ENCODE peak calls at places on chromosomes 6 and 20, in five cellular contexts. A, N, Y, G and H are unnamed samples.
A peak's percentile ranks its signal among the peaks of the same experiment; 100 is the strongest.

GRCh38 chr6:88952065-88952704 is 11.2 kb downstream of the RNGTT start:
- DNase-seq in A (peak; percentile 14), N (no peak), Y (peak; percentile 8), G (no peak), H (no peak)

GRCh38 chr6:78436335-78436734 is 431.0 kb upstream of the IRAK1BP1 start:
- DNase-seq in A (peak; percentile 54), N (no peak), Y (peak; percentile 64), G (no peak), H (no peak)

GRCh38 chr6:148203281-148203925 is 139.2 kb upstream of the SASH1 start:
- DNase-seq in N (no peak), Y (no peak), A (peak; percentile 62), G (no peak), H (no peak)

GRCh38 chr20:58138395-58138794 is 90.1 kb downstream of the ANKRD60 start:
- DNase-seq in Y (no peak), G (no peak), A (no peak), N (no peak), H (no peak)

GRCh38 chr20:32603046-32603726 is 18.1 kb upstream of the NOL4L start:
- DNase-seq in A (no peak), G (no peak), Y (no peak), N (no peak), H (no peak)

GRCh38 chr6:126530777-126531176 is 190.9 kb downstream of the CENPW start:
- DNase-seq in Y (no peak), G (no peak), N (no peak), A (no peak), H (no peak)

GRCh38 chr6:40816601-40817000 is 222.4 kb downstream of the UNC5CL start:
- DNase-seq in A (no peak), G (no peak), Y (no peak), N (no peak), H (no peak)

GRCh38 chr20:40979247-40979646 is 49.4 kb upstream of the TOP1 start:
- DNase-seq in A (no peak), Y (no peak), G (no peak), N (no peak), H (no peak)

GRCh38 chr6:83615025-83615999 is 93.6 kb downstream of the SNAP91 start:
- DNase-seq in Y (peak; percentile 43), N (peak; percentile 35), A (peak; percentile 65), G (no peak), H (no peak)

GRCh38 chr6:657743-658142 is 843 bp upstream of the HUS1B start:
- DNase-seq in Y (no peak), A (no peak), N (no peak), G (no peak), H (no peak)

GRCh38 chr6:56863366-56863765 is 91.5 kb upstream of the BEND6 start:
- DNase-seq in A (peak; percentile 74), Y (peak; percentile 81), N (no peak), G (no peak), H (no peak)

GRCh38 chr6:108561742-108562502 is 1.2 kb downstream of the FOXO3 start:
- DNase-seq in N (peak; percentile 26), Y (peak; percentile 37), A (peak; percentile 63), G (peak; percentile 31), H (peak; percentile 37)

GRCh38 chr6:82363368-82364086 is at the start of gene TPBG:
- DNase-seq in N (peak; percentile 81), Y (peak; percentile 86), A (peak; percentile 87), G (peak; percentile 42), H (peak; percentile 58)

GRCh38 chr6:111573892-111574800 is 31.5 kb downstream of the TRAF3IP2 start:
- DNase-seq in Y (peak; percentile 82), G (no peak), N (no peak), A (peak; percentile 95), H (no peak)

GRCh38 chr6:90131614-90132423 is 164.8 kb downstream of the BACH2 start:
- DNase-seq in A (peak; percentile 92), N (no peak), G (peak; percentile 44), Y (no peak), H (no peak)

GRCh38 chr6:37566209-37566859 is 66.6 kb upstream of the CCDC167 start:
- DNase-seq in G (peak; percentile 47), Y (peak; percentile 29), N (peak; percentile 80), A (peak; percentile 70), H (peak; percentile 50)

GRCh38 chr6:72084992-72085569 is 198.7 kb downstream of the RIMS1 start:
- DNase-seq in G (no peak), A (peak; percentile 46), Y (peak; percentile 27), N (peak; percentile 15), H (no peak)

GRCh38 chr6:44662461-44663121 is 275.1 kb downstream of the CDC5L start:
- DNase-seq in Y (no peak), N (peak; percentile 85), A (no peak), G (no peak), H (no peak)

GRCh38 chr6:129523814-129524213 is 186.2 kb downstream of the ARHGAP18 start:
- DNase-seq in A (no peak), Y (no peak), N (no peak), G (no peak), H (no peak)

GRCh38 chr6:135537782-135538301 is 40.3 kb upstream of the AHI1 start:
- DNase-seq in Y (peak; percentile 86), A (peak; percentile 89), G (no peak), N (no peak), H (no peak)

GRCh38 chr20:58131581-58132142 is 96.8 kb downstream of the ANKRD60 start:
- DNase-seq in N (no peak), Y (peak; percentile 46), A (peak; percentile 75), G (no peak), H (no peak)

GRCh38 chr6:1705183-1705582 is 95.5 kb downstream of the FOXC1 start:
- DNase-seq in Y (no peak), G (no peak), N (no peak), A (no peak), H (no peak)

GRCh38 chr6:160750276-160750689 is 48.2 kb downstream of the PLG start:
- DNase-seq in N (peak; percentile 29), Y (peak; percentile 44), G (no peak), A (peak; percentile 43), H (no peak)

DNA sequence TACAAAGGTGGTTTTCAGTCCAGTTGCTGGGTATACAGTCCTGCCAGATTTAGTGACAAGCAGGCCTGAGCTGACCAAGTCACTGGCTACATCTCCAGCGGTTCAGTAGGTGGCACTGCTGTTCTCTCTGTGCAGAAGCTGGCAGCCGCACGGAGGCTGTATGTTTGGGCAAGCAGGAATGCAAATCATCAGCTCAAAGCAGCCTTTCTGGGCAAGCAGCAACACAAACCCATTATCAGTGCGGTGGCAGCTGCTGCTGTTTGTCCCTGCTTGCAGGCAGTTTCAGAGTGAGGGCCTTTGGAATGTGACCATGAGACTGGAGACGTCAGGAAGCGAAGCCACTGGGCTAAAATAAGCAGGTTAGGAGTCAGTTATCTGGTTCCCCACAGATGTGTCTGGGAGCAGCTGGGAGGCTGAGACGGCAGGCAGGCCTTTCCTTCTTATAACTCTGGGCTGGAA is 72.5 kb downstream of the TXLNB start:
- DNase-seq in A (peak; percentile 94), Y (peak; percentile 93), N (peak; percentile 70), G (peak; percentile 79), H (peak; percentile 79)
- H3K4me3 ChIP-seq in A (no peak overlapping the region), Y (no peak overlapping the region), N (no peak overlapping the region), G (no peak overlapping the region), H (no peak overlapping the region)

GRCh38 chr6:63637865-63638445 is 2.4 kb downstream of the PHF3 start:
- DNase-seq in Y (no peak), A (peak; percentile 40), N (no peak), G (no peak), H (no peak)
- H3K4me3 ChIP-seq in Y (peak overlapping the region; percentile 81), A (peak overlapping the region; percentile 80), N (no peak overlapping the region), G (peak overlapping the region; percentile 99), H (no peak overlapping the region)

DNA sequence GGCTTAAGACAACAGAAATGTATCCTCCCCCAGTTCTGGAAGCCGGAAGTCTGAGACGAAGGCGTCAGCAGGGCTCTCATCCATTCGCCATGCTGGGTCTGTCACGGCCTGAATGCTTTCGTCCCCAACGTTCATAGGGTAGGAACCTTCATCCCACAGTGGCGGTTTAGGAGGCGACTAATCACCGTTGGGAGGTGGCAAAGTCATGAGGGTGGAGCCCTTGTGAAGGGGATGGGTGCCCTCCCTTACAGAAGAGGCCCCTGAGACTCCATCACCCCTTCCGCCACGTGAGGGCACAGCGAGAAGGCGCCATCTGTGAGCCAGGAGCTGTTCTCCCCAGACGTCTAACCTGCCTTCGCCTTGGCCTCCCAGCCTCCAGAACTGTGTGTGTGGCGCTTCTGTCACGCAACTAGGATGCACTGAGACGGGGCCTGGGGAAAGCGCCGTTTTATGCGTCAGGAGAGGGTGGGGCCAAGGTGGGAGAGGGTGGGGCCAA is 250.4 kb downstream of the TTLL2 start:
- DNase-seq in N (no peak), G (no peak), Y (no peak), A (no peak), H (no peak)
- H3K4me3 ChIP-seq in N (no peak overlapping the region), G (peak overlapping the region; percentile 0), Y (no peak overlapping the region), A (no peak overlapping the region), H (no peak overlapping the region)

DNA sequence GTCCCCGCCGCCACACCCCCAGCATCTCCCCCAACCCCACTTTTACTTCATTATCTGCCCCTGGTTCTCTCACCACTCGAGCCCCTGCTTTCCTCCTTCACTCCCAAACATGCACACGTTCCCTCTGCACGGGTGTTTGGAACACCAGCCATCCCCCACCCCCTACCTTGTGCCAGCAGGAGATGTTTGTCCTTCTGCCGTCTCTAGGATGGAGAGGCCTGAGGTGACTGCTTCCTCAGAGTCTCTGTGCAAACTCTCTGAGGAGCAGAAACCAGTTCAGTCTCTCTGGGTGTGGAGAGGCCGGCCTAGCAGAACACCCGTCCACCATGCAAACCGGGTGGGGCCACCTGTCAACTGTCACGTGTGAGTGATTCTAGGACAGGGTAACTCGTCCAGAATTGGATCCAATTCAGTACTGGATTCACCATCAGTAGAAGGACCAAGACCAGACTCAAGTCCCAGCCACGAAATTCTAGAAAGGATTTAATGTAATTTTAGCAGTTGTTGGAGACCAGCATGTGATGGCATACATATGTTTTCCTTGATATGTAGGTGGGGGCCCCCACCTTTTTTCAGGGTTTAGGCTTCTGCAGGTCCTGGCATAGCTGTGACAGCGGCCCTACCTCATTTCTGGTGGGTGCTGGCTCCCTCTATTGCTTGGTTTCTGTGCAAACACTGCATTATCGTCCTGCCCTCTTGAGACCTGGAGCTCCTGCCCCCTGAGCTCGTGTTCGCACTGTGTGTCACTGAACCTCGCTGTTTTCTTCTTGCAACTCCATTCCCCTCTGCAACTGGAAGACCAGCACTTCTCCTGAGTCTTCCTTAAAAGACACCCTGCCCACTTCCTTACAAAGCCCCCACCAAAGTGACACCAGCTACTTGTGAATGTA is at the start of gene RAET1E:
- DNase-seq in G (no peak), Y (peak; percentile 39), A (no peak), N (no peak), H (no peak)
- H3K4me3 ChIP-seq in G (peak within 1 kb of the TSS; percentile 43), Y (peak within 1 kb of the TSS; percentile 19), A (peak within 1 kb of the TSS; percentile 69), N (peak within 1 kb of the TSS; percentile 65), H (no peak within 1 kb of the TSS)

DNA sequence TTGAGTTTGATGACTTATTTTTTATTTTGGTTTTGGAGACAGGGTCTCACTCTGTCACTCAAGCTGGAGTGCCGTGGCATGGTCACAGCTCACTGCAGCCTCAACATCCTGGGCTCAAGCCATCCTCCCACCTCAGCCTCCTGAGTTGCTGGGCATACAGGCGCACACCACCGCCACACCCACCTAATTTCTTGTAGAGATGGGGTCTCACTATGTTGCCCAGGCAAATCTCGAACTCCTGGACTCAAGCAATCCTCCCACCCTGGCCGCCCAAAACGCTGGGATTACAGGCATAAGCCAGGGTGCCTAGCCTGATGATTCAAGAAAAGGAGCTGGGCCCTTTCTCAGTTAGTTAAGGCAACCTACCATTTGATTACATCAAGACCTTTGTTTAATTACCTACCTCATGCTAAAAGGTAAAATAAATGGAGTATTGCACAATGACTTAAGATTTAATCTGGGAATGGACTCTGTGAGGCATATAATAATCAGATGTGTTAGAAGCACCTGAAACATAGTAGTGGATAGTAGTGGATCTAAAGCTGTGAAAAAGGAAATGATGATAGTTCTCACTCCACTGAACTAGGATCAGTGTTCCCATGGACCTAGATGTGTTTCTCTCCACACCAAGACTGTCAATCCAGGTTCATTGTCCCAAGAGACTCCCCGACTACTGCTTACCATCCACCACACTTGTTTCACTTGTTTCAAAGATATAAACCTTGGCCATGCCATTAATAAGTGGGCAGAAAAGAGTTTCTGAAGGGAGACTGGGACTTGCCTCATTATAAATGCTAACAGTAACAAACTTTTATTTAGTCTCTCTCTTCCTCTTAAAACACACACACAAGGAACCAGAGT is 2.1 kb downstream of the TNFRSF21 start:
- DNase-seq in Y (no peak), N (no peak), A (no peak), G (no peak), H (no peak)
- H3K4me3 ChIP-seq in Y (peak overlapping the region; percentile 96), N (peak overlapping the region; percentile 43), A (peak overlapping the region; percentile 77), G (peak overlapping the region; percentile 86), H (peak overlapping the region; percentile 66)